ENCODE peak calls at places on chromosomes 7 and 10, in seven cellular contexts. One of them, this sample, is unnamed. For H3K4me1, the result is how much of the 10 kb centered on the place peaks cover.

GRCh38 chr10:99329891-99330674 is 927 bp downstream of the CNNM1 start:
- DNase-seq in left ventricle myocardium inferior: no peak
- DNase-seq in lower lobe of right lung: peak
- DNase-seq in CD4-positive, CD25-positive, alpha-beta regulatory T cell: peak
- DNase-seq in sigmoid colon: peak
- DNase-seq in lung: no peak
- DNase-seq in naive thymus-derived CD4-positive, alpha-beta T cell: no peak
- DNase-seq in this sample: no peak

GRCh38 chr10:114538544-114538906 is 119.5 kb downstream of the ABLIM1 start:
- DNase-seq in left ventricle myocardium inferior: no peak
- DNase-seq in lower lobe of right lung: peak
- DNase-seq in CD4-positive, CD25-positive, alpha-beta regulatory T cell: peak
- DNase-seq in sigmoid colon: no peak
- DNase-seq in lung: no peak
- DNase-seq in naive thymus-derived CD4-positive, alpha-beta T cell: peak
- DNase-seq in this sample: peak

GRCh38 chr7:112554591-112554990 is 73.8 kb downstream of the LSMEM1 start:
- DNase-seq in left ventricle myocardium inferior: no peak
- DNase-seq in lower lobe of right lung: no peak
- DNase-seq in CD4-positive, CD25-positive, alpha-beta regulatory T cell: no peak
- DNase-seq in sigmoid colon: no peak
- DNase-seq in lung: no peak
- DNase-seq in naive thymus-derived CD4-positive, alpha-beta T cell: no peak
- DNase-seq in this sample: no peak

GRCh38 chr7:11471255-11471654 is 360.7 kb downstream of the THSD7A start:
- DNase-seq in left ventricle myocardium inferior: no peak
- DNase-seq in lower lobe of right lung: no peak
- DNase-seq in CD4-positive, CD25-positive, alpha-beta regulatory T cell: no peak
- DNase-seq in sigmoid colon: no peak
- DNase-seq in lung: no peak
- DNase-seq in naive thymus-derived CD4-positive, alpha-beta T cell: no peak
- DNase-seq in this sample: no peak

GRCh38 chr10:123891147-123892011 is at the start of gene CPXM2:
- DNase-seq in left ventricle myocardium inferior: no peak
- DNase-seq in lower lobe of right lung: no peak
- DNase-seq in CD4-positive, CD25-positive, alpha-beta regulatory T cell: no peak
- DNase-seq in sigmoid colon: no peak
- DNase-seq in lung: no peak
- DNase-seq in naive thymus-derived CD4-positive, alpha-beta T cell: no peak
- DNase-seq in this sample: no peak

GRCh38 chr7:133079296-133079695 is 2.6 kb downstream of the CHCHD3 start:
- DNase-seq in left ventricle myocardium inferior: no peak
- DNase-seq in lower lobe of right lung: no peak
- DNase-seq in CD4-positive, CD25-positive, alpha-beta regulatory T cell: no peak
- DNase-seq in sigmoid colon: no peak
- DNase-seq in lung: no peak
- DNase-seq in naive thymus-derived CD4-positive, alpha-beta T cell: no peak
- DNase-seq in this sample: no peak

GRCh38 chr7:120941064-120941463 is 9.5 kb upstream of the ING3 start:
- DNase-seq in left ventricle myocardium inferior: no peak
- DNase-seq in lower lobe of right lung: no peak
- DNase-seq in CD4-positive, CD25-positive, alpha-beta regulatory T cell: no peak
- DNase-seq in sigmoid colon: no peak
- DNase-seq in lung: no peak
- DNase-seq in naive thymus-derived CD4-positive, alpha-beta T cell: no peak
- DNase-seq in this sample: no peak

GRCh38 chr7:2029211-2029905 is 203.4 kb downstream of the MAD1L1 start:
- DNase-seq in left ventricle myocardium inferior: peak
- DNase-seq in lower lobe of right lung: peak
- DNase-seq in CD4-positive, CD25-positive, alpha-beta regulatory T cell: no peak
- DNase-seq in sigmoid colon: no peak
- DNase-seq in lung: no peak
- DNase-seq in naive thymus-derived CD4-positive, alpha-beta T cell: no peak
- DNase-seq in this sample: no peak

GRCh38 chr10:27746364-27747095 is 911 bp upstream of the MKX start:
- DNase-seq in left ventricle myocardium inferior: no peak
- DNase-seq in lower lobe of right lung: no peak
- DNase-seq in CD4-positive, CD25-positive, alpha-beta regulatory T cell: peak
- DNase-seq in sigmoid colon: no peak
- DNase-seq in lung: no peak
- DNase-seq in naive thymus-derived CD4-positive, alpha-beta T cell: no peak
- DNase-seq in this sample: no peak

GRCh38 chr7:94289071-94289470 is 105.6 kb upstream of the COL1A2 start:
- DNase-seq in left ventricle myocardium inferior: peak
- DNase-seq in lower lobe of right lung: peak
- DNase-seq in CD4-positive, CD25-positive, alpha-beta regulatory T cell: no peak
- DNase-seq in sigmoid colon: peak
- DNase-seq in lung: peak
- DNase-seq in naive thymus-derived CD4-positive, alpha-beta T cell: no peak
- DNase-seq in this sample: no peak

GRCh38 chr7:83178066-83178465 is 15.4 kb upstream of the PCLO start:
- DNase-seq in left ventricle myocardium inferior: no peak
- DNase-seq in lower lobe of right lung: no peak
- DNase-seq in CD4-positive, CD25-positive, alpha-beta regulatory T cell: no peak
- DNase-seq in sigmoid colon: no peak
- DNase-seq in lung: no peak
- DNase-seq in naive thymus-derived CD4-positive, alpha-beta T cell: no peak
- DNase-seq in this sample: no peak

GRCh38 chr10:102424916-102425315 is 4.3 kb downstream of the FBXL15 start:
- DNase-seq in left ventricle myocardium inferior: no peak
- DNase-seq in lower lobe of right lung: no peak
- DNase-seq in CD4-positive, CD25-positive, alpha-beta regulatory T cell: no peak
- DNase-seq in sigmoid colon: no peak
- DNase-seq in lung: no peak
- DNase-seq in naive thymus-derived CD4-positive, alpha-beta T cell: no peak
- DNase-seq in this sample: no peak

GRCh38 chr10:92961638-92962037 is 99.0 kb upstream of the CYP26C1 start:
- DNase-seq in left ventricle myocardium inferior: no peak
- DNase-seq in lower lobe of right lung: no peak
- DNase-seq in CD4-positive, CD25-positive, alpha-beta regulatory T cell: no peak
- DNase-seq in sigmoid colon: no peak
- DNase-seq in lung: no peak
- DNase-seq in naive thymus-derived CD4-positive, alpha-beta T cell: no peak
- DNase-seq in this sample: no peak

DNA sequence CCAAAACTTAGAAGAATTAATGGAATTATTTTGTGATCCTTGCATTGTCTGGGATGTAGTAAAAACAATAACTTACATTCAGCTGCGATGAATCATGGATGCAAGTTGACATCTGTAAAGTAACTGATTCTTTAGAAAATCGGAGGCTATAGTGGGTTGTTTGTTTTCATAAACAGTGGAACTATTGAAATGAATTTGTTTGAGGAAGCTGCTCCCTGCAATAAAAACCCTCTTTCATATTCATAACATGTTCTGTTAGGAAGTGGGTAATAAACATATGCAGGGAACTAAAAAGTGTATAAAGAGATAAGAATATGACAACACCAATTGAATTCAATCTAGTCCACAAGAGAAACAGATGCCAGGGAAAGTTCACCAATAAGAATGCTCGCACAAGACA is 53.6 kb downstream of the AGMO start:
- DNase-seq in left ventricle myocardium inferior: no peak
- DNase-seq in lower lobe of right lung: no peak
- DNase-seq in CD4-positive, CD25-positive, alpha-beta regulatory T cell: no peak
- DNase-seq in sigmoid colon: no peak
- DNase-seq in lung: no peak
- DNase-seq in naive thymus-derived CD4-positive, alpha-beta T cell: no peak
- DNase-seq in this sample: no peak
- H3K27ac ChIP-seq in left ventricle myocardium inferior: no peak
- H3K27ac ChIP-seq in lower lobe of right lung: no peak
- H3K27ac ChIP-seq in CD4-positive, CD25-positive, alpha-beta regulatory T cell: no peak
- H3K27ac ChIP-seq in sigmoid colon: no peak
- H3K27ac ChIP-seq in lung: no peak
- H3K27ac ChIP-seq in naive thymus-derived CD4-positive, alpha-beta T cell: no peak
- H3K27ac ChIP-seq in this sample: no peak

GRCh38 chr7:30754315-30754877 is 2.5 kb downstream of the INMT start:
- DNase-seq in left ventricle myocardium inferior: no peak
- DNase-seq in lower lobe of right lung: no peak
- DNase-seq in CD4-positive, CD25-positive, alpha-beta regulatory T cell: no peak
- DNase-seq in sigmoid colon: no peak
- DNase-seq in lung: no peak
- DNase-seq in naive thymus-derived CD4-positive, alpha-beta T cell: no peak
- DNase-seq in this sample: no peak
- H3K4me3 ChIP-seq in left ventricle myocardium inferior: peak
- H3K4me3 ChIP-seq in lower lobe of right lung: peak
- H3K4me3 ChIP-seq in CD4-positive, CD25-positive, alpha-beta regulatory T cell: no peak
- H3K4me3 ChIP-seq in sigmoid colon: no peak
- H3K4me3 ChIP-seq in lung: peak
- H3K4me3 ChIP-seq in naive thymus-derived CD4-positive, alpha-beta T cell: no peak
- H3K4me3 ChIP-seq in this sample: no peak

DNA sequence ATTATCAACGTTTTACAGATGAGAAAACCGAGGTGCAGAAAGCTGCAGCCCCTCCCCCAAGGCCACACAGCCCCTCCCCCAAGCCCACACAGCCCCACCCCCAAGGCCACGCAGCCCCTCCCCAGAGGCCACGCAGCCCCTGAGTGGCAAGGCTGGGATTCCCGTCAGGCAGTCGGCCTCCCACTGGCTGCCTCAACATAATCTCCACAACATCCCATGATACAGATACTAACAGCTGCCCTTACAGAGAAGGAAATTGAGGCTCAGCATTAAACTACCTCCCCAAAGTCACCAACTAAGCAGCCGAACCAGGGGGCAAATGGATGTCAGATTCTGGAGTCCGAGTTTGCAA is 15.9 kb downstream of the SH3PXD2A start:
- DNase-seq in left ventricle myocardium inferior: no peak
- DNase-seq in lower lobe of right lung: no peak
- DNase-seq in CD4-positive, CD25-positive, alpha-beta regulatory T cell: no peak
- DNase-seq in sigmoid colon: peak
- DNase-seq in lung: no peak
- DNase-seq in naive thymus-derived CD4-positive, alpha-beta T cell: no peak
- DNase-seq in this sample: no peak
- H3K4me1 ChIP-seq in left ventricle myocardium inferior: half or more
- H3K4me1 ChIP-seq in lower lobe of right lung: half or more
- H3K4me1 ChIP-seq in CD4-positive, CD25-positive, alpha-beta regulatory T cell: under half
- H3K4me1 ChIP-seq in sigmoid colon: under half
- H3K4me1 ChIP-seq in lung: under half
- H3K4me1 ChIP-seq in naive thymus-derived CD4-positive, alpha-beta T cell: under half
- H3K4me1 ChIP-seq in this sample: under half

GRCh38 chr7:230274-230673 is 37.9 kb downstream of the FAM20C start:
- DNase-seq in left ventricle myocardium inferior: no peak
- DNase-seq in lower lobe of right lung: no peak
- DNase-seq in CD4-positive, CD25-positive, alpha-beta regulatory T cell: no peak
- DNase-seq in sigmoid colon: no peak
- DNase-seq in lung: no peak
- DNase-seq in naive thymus-derived CD4-positive, alpha-beta T cell: no peak
- DNase-seq in this sample: no peak
- H3K27ac ChIP-seq in left ventricle myocardium inferior: peak
- H3K27ac ChIP-seq in lower lobe of right lung: no peak
- H3K27ac ChIP-seq in CD4-positive, CD25-positive, alpha-beta regulatory T cell: no peak
- H3K27ac ChIP-seq in sigmoid colon: peak
- H3K27ac ChIP-seq in lung: no peak
- H3K27ac ChIP-seq in naive thymus-derived CD4-positive, alpha-beta T cell: no peak
- H3K27ac ChIP-seq in this sample: no peak

DNA sequence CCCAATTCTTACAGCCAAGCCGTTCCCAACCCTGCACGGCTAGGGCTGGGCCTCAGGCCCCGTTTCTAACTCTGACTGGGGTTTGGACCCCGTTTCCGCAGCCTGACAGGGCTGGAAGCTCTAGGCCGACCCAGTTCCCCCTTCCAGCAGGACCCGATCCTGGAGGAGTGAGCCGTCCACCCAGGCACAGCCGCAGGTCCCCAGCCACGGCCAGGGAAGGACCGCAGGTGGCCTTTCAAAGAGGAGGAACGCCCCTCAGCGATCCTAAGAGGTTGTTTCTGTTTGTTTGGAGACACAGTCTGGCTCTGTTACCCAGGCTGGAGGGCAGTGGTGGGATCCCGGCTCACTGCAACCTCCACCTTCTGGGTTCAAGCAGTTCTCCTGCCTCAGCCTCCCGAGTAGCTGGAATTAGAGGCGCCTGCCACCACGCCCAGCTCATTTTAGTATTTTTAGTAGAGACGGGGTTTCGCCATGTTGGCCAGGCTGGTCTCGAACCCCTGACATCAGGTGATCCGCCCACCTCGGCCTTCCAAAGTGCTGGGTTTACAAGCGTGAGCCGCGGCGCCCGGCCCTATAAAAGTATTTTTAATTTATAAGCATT is 778 bp upstream of the GET4 start:
- DNase-seq in left ventricle myocardium inferior: no peak
- DNase-seq in lower lobe of right lung: no peak
- DNase-seq in CD4-positive, CD25-positive, alpha-beta regulatory T cell: no peak
- DNase-seq in sigmoid colon: no peak
- DNase-seq in lung: peak
- DNase-seq in naive thymus-derived CD4-positive, alpha-beta T cell: no peak
- DNase-seq in this sample: peak
- H3K4me3 ChIP-seq in left ventricle myocardium inferior: peak
- H3K4me3 ChIP-seq in lower lobe of right lung: peak
- H3K4me3 ChIP-seq in CD4-positive, CD25-positive, alpha-beta regulatory T cell: no peak
- H3K4me3 ChIP-seq in sigmoid colon: peak
- H3K4me3 ChIP-seq in lung: no peak
- H3K4me3 ChIP-seq in naive thymus-derived CD4-positive, alpha-beta T cell: no peak
- H3K4me3 ChIP-seq in this sample: no peak

GRCh38 chr10:110679633-110680472 is 35.7 kb downstream of the RBM20 start:
- DNase-seq in left ventricle myocardium inferior: peak
- DNase-seq in lower lobe of right lung: no peak
- DNase-seq in CD4-positive, CD25-positive, alpha-beta regulatory T cell: peak
- DNase-seq in sigmoid colon: no peak
- DNase-seq in lung: no peak
- DNase-seq in naive thymus-derived CD4-positive, alpha-beta T cell: no peak
- DNase-seq in this sample: no peak
- H3K4me1 ChIP-seq in left ventricle myocardium inferior: half or more
- H3K4me1 ChIP-seq in lower lobe of right lung: under half
- H3K4me1 ChIP-seq in CD4-positive, CD25-positive, alpha-beta regulatory T cell: under half
- H3K4me1 ChIP-seq in sigmoid colon: under half
- H3K4me1 ChIP-seq in lung: under half
- H3K4me1 ChIP-seq in naive thymus-derived CD4-positive, alpha-beta T cell: under half
- H3K4me1 ChIP-seq in this sample: under half

GRCh38 chr10:119209736-119210355 is 2.5 kb downstream of the GRK5 start:
- DNase-seq in left ventricle myocardium inferior: no peak
- DNase-seq in lower lobe of right lung: no peak
- DNase-seq in CD4-positive, CD25-positive, alpha-beta regulatory T cell: no peak
- DNase-seq in sigmoid colon: no peak
- DNase-seq in lung: no peak
- DNase-seq in naive thymus-derived CD4-positive, alpha-beta T cell: no peak
- DNase-seq in this sample: no peak

GRCh38 chr10:119211176-119211575 is 3.8 kb downstream of the GRK5 start:
- DNase-seq in left ventricle myocardium inferior: no peak
- DNase-seq in lower lobe of right lung: no peak
- DNase-seq in CD4-positive, CD25-positive, alpha-beta regulatory T cell: no peak
- DNase-seq in sigmoid colon: peak
- DNase-seq in lung: no peak
- DNase-seq in naive thymus-derived CD4-positive, alpha-beta T cell: no peak
- DNase-seq in this sample: no peak

GRCh38 chr10:119211625-119212441 is 4.5 kb downstream of the GRK5 start:
- DNase-seq in left ventricle myocardium inferior: no peak
- DNase-seq in lower lobe of right lung: no peak
- DNase-seq in CD4-positive, CD25-positive, alpha-beta regulatory T cell: peak
- DNase-seq in sigmoid colon: peak
- DNase-seq in lung: no peak
- DNase-seq in naive thymus-derived CD4-positive, alpha-beta T cell: peak
- DNase-seq in this sample: no peak

GRCh38 chr10:119209050-119209735 is 1.8 kb downstream of the GRK5 start:
- DNase-seq in left ventricle myocardium inferior: peak
- DNase-seq in lower lobe of right lung: peak
- DNase-seq in CD4-positive, CD25-positive, alpha-beta regulatory T cell: peak
- DNase-seq in sigmoid colon: peak
- DNase-seq in lung: peak
- DNase-seq in naive thymus-derived CD4-positive, alpha-beta T cell: peak
- DNase-seq in this sample: peak

GRCh38 chr10:119210633-119211032 is 3.3 kb downstream of the GRK5 start:
- DNase-seq in left ventricle myocardium inferior: no peak
- DNase-seq in lower lobe of right lung: no peak
- DNase-seq in CD4-positive, CD25-positive, alpha-beta regulatory T cell: no peak
- DNase-seq in sigmoid colon: no peak
- DNase-seq in lung: no peak
- DNase-seq in naive thymus-derived CD4-positive, alpha-beta T cell: no peak
- DNase-seq in this sample: no peak
- H3K27ac ChIP-seq in left ventricle myocardium inferior: peak
- H3K27ac ChIP-seq in lower lobe of right lung: peak
- H3K27ac ChIP-seq in CD4-positive, CD25-positive, alpha-beta regulatory T cell: peak
- H3K27ac ChIP-seq in sigmoid colon: peak
- H3K27ac ChIP-seq in lung: no peak
- H3K27ac ChIP-seq in naive thymus-derived CD4-positive, alpha-beta T cell: peak
- H3K27ac ChIP-seq in this sample: no peak

This sample was measured in CD8-positive, alpha-beta memory T cell.